ENCODE peak calls at places on chromosomes 3 and 15, in eight cellular contexts. One of them, this sample, is unnamed.

GRCh38 chr15:70376929-70377691 is 279.4 kb upstream of the TLE3 start:
- DNase-seq in HepG2: no peak
- DNase-seq in endothelial cell of umbilical vein: peak
- DNase-seq in HCT116: no peak
- DNase-seq in H1: no peak
- DNase-seq in SK-N-SH: peak
- DNase-seq in GM12878: no peak
- DNase-seq in K562: peak
- DNase-seq in this sample: peak

GRCh38 chr3:55815262-55815661 is 328.2 kb upstream of the WNT5A start:
- DNase-seq in H1: no peak
- DNase-seq in HCT116: no peak
- DNase-seq in K562: no peak
- DNase-seq in SK-N-SH: no peak
- DNase-seq in HepG2: no peak
- DNase-seq in endothelial cell of umbilical vein: no peak
- DNase-seq in GM12878: no peak
- DNase-seq in this sample: no peak

GRCh38 chr3:141575879-141576743 is 89.3 kb downstream of the RASA2 start:
- DNase-seq in HCT116: no peak
- DNase-seq in endothelial cell of umbilical vein: peak
- DNase-seq in SK-N-SH: peak
- DNase-seq in GM12878: no peak
- DNase-seq in H1: no peak
- DNase-seq in K562: peak
- DNase-seq in HepG2: peak
- DNase-seq in this sample: peak

GRCh38 chr15:33226559-33227181 is 32.2 kb upstream of the FMN1 start:
- DNase-seq in SK-N-SH: peak
- DNase-seq in H1: no peak
- DNase-seq in HepG2: no peak
- DNase-seq in endothelial cell of umbilical vein: peak
- DNase-seq in GM12878: peak
- DNase-seq in HCT116: peak
- DNase-seq in K562: peak
- DNase-seq in this sample: peak

GRCh38 chr3:18847583-18848197 is 300.6 kb upstream of the KCNH8 start:
- DNase-seq in SK-N-SH: peak
- DNase-seq in H1: no peak
- DNase-seq in K562: no peak
- DNase-seq in HepG2: peak
- DNase-seq in GM12878: no peak
- DNase-seq in endothelial cell of umbilical vein: no peak
- DNase-seq in HCT116: peak
- DNase-seq in this sample: peak

GRCh38 chr3:99544819-99545281 is 93.5 kb upstream of the COL8A1 start:
- DNase-seq in HepG2: no peak
- DNase-seq in H1: no peak
- DNase-seq in HCT116: no peak
- DNase-seq in endothelial cell of umbilical vein: peak
- DNase-seq in SK-N-SH: no peak
- DNase-seq in GM12878: no peak
- DNase-seq in K562: no peak
- DNase-seq in this sample: no peak

GRCh38 chr15:69891070-69891491 is 206.6 kb downstream of the TLE3 start:
- DNase-seq in endothelial cell of umbilical vein: no peak
- DNase-seq in K562: no peak
- DNase-seq in SK-N-SH: no peak
- DNase-seq in GM12878: no peak
- DNase-seq in HepG2: no peak
- DNase-seq in H1: no peak
- DNase-seq in HCT116: no peak
- DNase-seq in this sample: no peak

GRCh38 chr15:74482661-74483060 is 21.7 kb upstream of the UBL7 start:
- DNase-seq in K562: peak
- DNase-seq in GM12878: no peak
- DNase-seq in endothelial cell of umbilical vein: no peak
- DNase-seq in HCT116: no peak
- DNase-seq in H1: no peak
- DNase-seq in SK-N-SH: peak
- DNase-seq in HepG2: peak
- DNase-seq in this sample: peak

GRCh38 chr3:64345351-64345750 is 120.1 kb upstream of the PRICKLE2 start:
- DNase-seq in HCT116: no peak
- DNase-seq in K562: no peak
- DNase-seq in endothelial cell of umbilical vein: no peak
- DNase-seq in HepG2: no peak
- DNase-seq in GM12878: no peak
- DNase-seq in H1: no peak
- DNase-seq in SK-N-SH: peak
- DNase-seq in this sample: no peak

GRCh38 chr3:127733781-127734180 is 61.0 kb downstream of the ABTB1 start:
- DNase-seq in SK-N-SH: no peak
- DNase-seq in GM12878: no peak
- DNase-seq in K562: no peak
- DNase-seq in H1: no peak
- DNase-seq in endothelial cell of umbilical vein: no peak
- DNase-seq in HCT116: no peak
- DNase-seq in HepG2: no peak
- DNase-seq in this sample: no peak

GRCh38 chr3:127734181-127734720 is 61.5 kb downstream of the ABTB1 start:
- DNase-seq in HepG2: no peak
- DNase-seq in SK-N-SH: no peak
- DNase-seq in endothelial cell of umbilical vein: no peak
- DNase-seq in HCT116: no peak
- DNase-seq in H1: no peak
- DNase-seq in GM12878: no peak
- DNase-seq in K562: no peak
- DNase-seq in this sample: no peak

GRCh38 chr3:127734754-127735473 is 62.2 kb downstream of the ABTB1 start:
- DNase-seq in H1: no peak
- DNase-seq in GM12878: no peak
- DNase-seq in SK-N-SH: no peak
- DNase-seq in HCT116: no peak
- DNase-seq in HepG2: no peak
- DNase-seq in K562: no peak
- DNase-seq in endothelial cell of umbilical vein: peak
- DNase-seq in this sample: no peak

GRCh38 chr3:127736801-127737539 is 64.2 kb downstream of the ABTB1 start:
- DNase-seq in HepG2: no peak
- DNase-seq in GM12878: no peak
- DNase-seq in SK-N-SH: no peak
- DNase-seq in HCT116: no peak
- DNase-seq in endothelial cell of umbilical vein: no peak
- DNase-seq in H1: no peak
- DNase-seq in K562: no peak
- DNase-seq in this sample: no peak

DNA sequence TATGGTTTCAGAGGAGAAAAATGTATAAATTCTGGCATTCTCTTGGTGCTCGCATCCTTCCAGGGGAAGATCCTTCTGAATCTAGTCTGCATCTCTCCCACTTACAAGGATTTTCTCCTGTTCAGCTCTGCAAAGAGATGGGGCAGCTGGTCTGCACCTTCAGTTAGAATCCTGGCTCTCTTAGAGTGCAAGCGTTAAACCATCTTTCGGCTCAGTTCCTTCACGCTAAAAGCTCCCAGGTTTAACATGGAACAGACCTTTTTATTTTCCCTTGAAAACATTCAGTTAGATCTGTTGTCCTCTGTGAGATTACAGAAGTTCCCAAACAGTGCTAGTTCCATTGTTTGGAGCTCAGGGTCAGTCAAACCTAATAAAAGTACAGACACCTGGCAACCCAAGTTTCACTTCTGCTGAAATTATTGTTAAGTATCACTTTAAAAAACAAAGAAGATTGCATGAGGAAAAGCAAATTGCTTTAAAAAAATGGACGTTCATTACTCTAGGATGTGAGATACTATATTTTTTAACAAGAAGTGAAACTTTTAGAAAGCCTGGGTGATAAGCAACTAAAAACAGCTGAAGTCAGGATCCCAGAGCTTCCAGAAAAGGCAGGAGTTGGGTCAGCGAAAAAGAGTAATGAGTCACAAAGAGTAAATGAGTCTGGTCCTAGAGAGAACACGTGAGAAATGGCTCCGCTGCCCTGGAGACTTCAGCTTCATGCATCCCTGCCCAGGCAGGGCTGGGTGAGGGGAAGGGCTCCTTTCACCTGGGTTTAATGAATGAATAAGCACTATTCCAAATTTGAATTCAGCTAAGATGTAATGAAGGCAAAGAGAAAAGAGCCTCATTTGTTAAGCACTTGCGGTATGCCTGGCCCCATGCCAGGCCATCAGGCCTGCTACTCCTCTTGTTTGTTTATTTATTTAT is 63.3 kb downstream of the ABTB1 start:
- DNase-seq in HCT116: no peak
- DNase-seq in SK-N-SH: no peak
- DNase-seq in K562: no peak
- DNase-seq in endothelial cell of umbilical vein: peak
- DNase-seq in HepG2: no peak
- DNase-seq in H1: no peak
- DNase-seq in GM12878: peak
- DNase-seq in this sample: no peak
- H2AFZ ChIP-seq in HCT116: no peak
- H2AFZ ChIP-seq in SK-N-SH: peak
- H2AFZ ChIP-seq in K562: peak
- H2AFZ ChIP-seq in endothelial cell of umbilical vein: no peak
- H2AFZ ChIP-seq in HepG2: no peak
- H2AFZ ChIP-seq in H1: peak
- H2AFZ ChIP-seq in GM12878: peak
- H2AFZ ChIP-seq in this sample: peak

GRCh38 chr3:126337980-126338651 is 19.1 kb downstream of the KLF15 start:
- DNase-seq in K562: no peak
- DNase-seq in HepG2: no peak
- DNase-seq in SK-N-SH: no peak
- DNase-seq in GM12878: no peak
- DNase-seq in endothelial cell of umbilical vein: no peak
- DNase-seq in HCT116: no peak
- DNase-seq in H1: no peak
- DNase-seq in this sample: no peak
- TF ChIP-seq POLR2AphosphoS5 in K562: no peak
- TF ChIP-seq POLR2AphosphoS5 in HepG2: no peak
- TF ChIP-seq POLR2AphosphoS5 in SK-N-SH: no peak
- TF ChIP-seq POLR2AphosphoS5 in GM12878: no peak
- TF ChIP-seq POLR2AphosphoS5 in endothelial cell of umbilical vein: no peak
- TF ChIP-seq POLR2AphosphoS5 in HCT116: no peak
- TF ChIP-seq POLR2AphosphoS5 in H1: no peak
- TF ChIP-seq POLR2AphosphoS5 in this sample: no peak

GRCh38 chr3:41956574-41956973 is 5.3 kb downstream of the ULK4 start:
- DNase-seq in HCT116: no peak
- DNase-seq in GM12878: no peak
- DNase-seq in H1: no peak
- DNase-seq in endothelial cell of umbilical vein: no peak
- DNase-seq in K562: no peak
- DNase-seq in HepG2: no peak
- DNase-seq in SK-N-SH: no peak
- DNase-seq in this sample: no peak

GRCh38 chr3:41966206-41966605 is 4.3 kb upstream of the ULK4 start:
- DNase-seq in GM12878: no peak
- DNase-seq in H1: no peak
- DNase-seq in SK-N-SH: no peak
- DNase-seq in K562: no peak
- DNase-seq in HCT116: no peak
- DNase-seq in HepG2: no peak
- DNase-seq in endothelial cell of umbilical vein: no peak
- DNase-seq in this sample: peak

GRCh38 chr3:41961061-41961749 is 698 bp downstream of the ULK4 start:
- DNase-seq in HCT116: peak
- DNase-seq in H1: peak
- DNase-seq in GM12878: no peak
- DNase-seq in endothelial cell of umbilical vein: peak
- DNase-seq in HepG2: peak
- DNase-seq in SK-N-SH: peak
- DNase-seq in K562: peak
- DNase-seq in this sample: peak

GRCh38 chr3:41963823-41964222 is 1.9 kb upstream of the ULK4 start:
- DNase-seq in H1: no peak
- DNase-seq in K562: no peak
- DNase-seq in SK-N-SH: no peak
- DNase-seq in HCT116: no peak
- DNase-seq in endothelial cell of umbilical vein: no peak
- DNase-seq in HepG2: no peak
- DNase-seq in GM12878: no peak
- DNase-seq in this sample: no peak

DNA sequence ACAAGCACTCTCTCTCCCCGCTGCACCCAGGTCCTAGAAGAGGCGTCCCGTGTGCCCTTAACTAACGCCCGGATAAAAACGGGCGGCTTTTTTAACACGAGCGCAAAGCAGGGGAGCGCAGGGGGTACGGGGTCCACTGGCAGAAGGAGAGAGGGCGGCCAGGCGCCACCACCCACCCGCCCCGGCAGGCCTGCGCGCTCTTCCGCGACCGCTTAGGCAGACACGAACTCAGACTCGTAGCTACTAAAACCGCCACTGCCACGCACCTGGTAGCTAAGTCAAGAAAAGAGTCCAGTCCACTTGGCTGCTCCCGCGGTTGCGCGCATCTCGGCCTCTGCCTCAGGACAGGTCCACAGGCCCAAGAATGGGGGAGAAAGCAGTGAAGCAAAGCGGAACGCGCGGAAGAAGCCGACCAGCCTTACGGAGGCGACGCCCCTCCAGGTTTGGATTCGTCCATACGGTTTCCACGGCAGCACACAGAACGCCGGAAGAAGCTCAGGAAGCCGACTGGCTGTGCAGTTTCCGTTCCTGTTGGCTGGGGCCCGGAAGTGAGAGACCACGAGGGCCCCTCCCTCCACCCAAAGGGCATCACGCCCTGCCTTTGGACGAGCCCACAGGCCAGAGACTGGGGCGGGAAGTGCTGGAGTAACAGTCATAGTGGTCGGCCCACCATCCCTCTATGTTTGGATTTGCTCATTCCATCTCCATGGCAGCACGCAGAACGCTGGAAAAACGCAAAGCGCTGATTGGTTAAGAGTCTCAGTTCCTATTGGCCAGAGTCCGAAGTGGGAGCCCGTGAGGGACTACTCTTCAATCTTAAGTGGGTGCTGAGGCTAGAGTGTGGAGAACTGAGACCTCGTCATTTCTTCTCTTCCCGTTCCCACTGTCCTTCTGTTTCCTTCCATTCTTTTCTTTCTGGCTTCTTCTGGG is at the start of gene ULK4:
- DNase-seq in HCT116: peak
- DNase-seq in HepG2: peak
- DNase-seq in K562: peak
- DNase-seq in GM12878: peak
- DNase-seq in H1: peak
- DNase-seq in endothelial cell of umbilical vein: peak
- DNase-seq in SK-N-SH: peak
- DNase-seq in this sample: peak
- H2AFZ ChIP-seq in HCT116: peak
- H2AFZ ChIP-seq in HepG2: peak
- H2AFZ ChIP-seq in K562: peak
- H2AFZ ChIP-seq in GM12878: peak
- H2AFZ ChIP-seq in H1: peak
- H2AFZ ChIP-seq in endothelial cell of umbilical vein: peak
- H2AFZ ChIP-seq in SK-N-SH: peak
- H2AFZ ChIP-seq in this sample: peak

DNA sequence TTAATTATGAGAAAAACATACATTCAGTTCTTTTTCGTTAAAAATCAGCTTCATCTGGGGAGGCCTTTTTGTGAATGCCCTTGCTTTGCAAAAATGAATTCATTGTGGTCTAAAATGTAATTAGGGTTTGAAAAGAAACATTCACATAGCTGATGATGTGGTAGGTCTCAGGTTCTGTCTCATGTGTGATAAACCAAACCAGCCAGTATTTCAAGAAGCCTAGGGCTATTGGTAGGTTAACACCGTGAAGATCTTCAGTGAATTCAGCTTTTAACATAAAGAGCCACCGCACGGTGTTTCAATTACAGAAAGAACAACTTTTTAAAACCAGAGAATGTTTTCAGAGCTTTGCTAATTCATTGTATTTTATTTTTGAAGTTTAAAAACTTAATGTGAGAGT is 41.9 kb downstream of the CTNNB1 start:
- DNase-seq in endothelial cell of umbilical vein: no peak
- DNase-seq in H1: no peak
- DNase-seq in HepG2: no peak
- DNase-seq in K562: no peak
- DNase-seq in HCT116: no peak
- DNase-seq in SK-N-SH: no peak
- DNase-seq in GM12878: no peak
- DNase-seq in this sample: no peak
- TF ChIP-seq POLR2AphosphoS5 in endothelial cell of umbilical vein: no peak
- TF ChIP-seq POLR2AphosphoS5 in H1: no peak
- TF ChIP-seq POLR2AphosphoS5 in HepG2: no peak
- TF ChIP-seq POLR2AphosphoS5 in K562: no peak
- TF ChIP-seq POLR2AphosphoS5 in HCT116: no peak
- TF ChIP-seq POLR2AphosphoS5 in SK-N-SH: no peak
- TF ChIP-seq POLR2AphosphoS5 in GM12878: no peak
- TF ChIP-seq POLR2AphosphoS5 in this sample: no peak